ENCODE peak calls at places on chromosomes 11 and 22, in four cellular contexts. M is EH, L is GOT3, R is fibroblast of villous mesenchyme. S is an unnamed sample.

GRCh38 chr22:39433476-39434242 is 23.2 kb upstream of the MGAT3 start:
- DNase-seq in R (no peak), M (no peak), L (no peak), S (no peak)

GRCh38 chr11:17286332-17286731 is 9.8 kb downstream of the NUCB2 start:
- DNase-seq in L (no peak), M (no peak), R (no peak), S (no peak)

GRCh38 chr11:128610765-128611617 is 23.6 kb upstream of the ETS1 start:
- DNase-seq in L (no peak), M (no peak), R (no peak), S (peak; percentile 79)

GRCh38 chr11:83011333-83012167 is 60.1 kb downstream of the RAB30 start:
- DNase-seq in L (no peak), R (no peak), M (no peak), S (peak; percentile 71)

GRCh38 chr11:79461144-79461543 is 20.3 kb upstream of the TENM4 start:
- DNase-seq in R (peak; percentile 41), M (peak; percentile 56), L (no peak), S (no peak)

GRCh38 chr11:104432526-104432925 is 268.6 kb upstream of the PDGFD start:
- DNase-seq in L (no peak), M (no peak), R (no peak), S (no peak)

GRCh38 chr22:20117656-20118571 is 888 bp upstream of the TRMT2A start:
- DNase-seq in R (peak; percentile 31), L (no peak), M (peak; percentile 32), S (peak; percentile 25)

GRCh38 chr11:105092255-105093239 is 47.0 kb downstream of the CARD18 start:
- DNase-seq in L (no peak), M (peak; percentile 64), R (peak; percentile 59), S (peak; percentile 21)

GRCh38 chr22:24186892-24187670 is 5.8 kb downstream of the SUSD2 start:
- DNase-seq in M (no peak), L (no peak), R (no peak), S (no peak)

GRCh38 chr11:68311155-68312116 is 955 bp upstream of the LRP5 start:
- DNase-seq in L (no peak), R (no peak), M (no peak), S (no peak)

GRCh38 chr11:10379022-10379421 is 74.1 kb downstream of the ADM start:
- DNase-seq in R (peak; percentile 52), L (no peak), M (no peak), S (peak; percentile 21)

GRCh38 chr11:34855021-34855753 is 61.0 kb downstream of the APIP start:
- DNase-seq in L (no peak), R (no peak), M (no peak), S (no peak)

GRCh38 chr11:83033972-83034672 is 37.6 kb downstream of the RAB30 start:
- DNase-seq in M (peak; percentile 92), R (peak; percentile 85), L (no peak), S (peak; percentile 47)

GRCh38 chr22:18056161-18056666 is 21.6 kb upstream of the PEX26 start:
- DNase-seq in L (no peak), R (peak; percentile 70), M (peak; percentile 93), S (peak; percentile 41)

GRCh38 chr11:102666331-102666957 is 39.1 kb downstream of the MMP27 start:
- DNase-seq in L (no peak), M (peak; percentile 63), R (peak; percentile 65), S (peak; percentile 50)

GRCh38 chr11:134471341-134472187 is 59.5 kb upstream of the B3GAT1 start:
- DNase-seq in R (no peak), L (no peak), M (no peak), S (no peak)

GRCh38 chr11:27656320-27656719 is 43.9 kb downstream of the BDNF start:
- DNase-seq in L (no peak), M (no peak), R (no peak), S (no peak)

GRCh38 chr11:8603696-8604077 is 9.7 kb upstream of the STK33 start:
- DNase-seq in L (no peak), R (no peak), M (no peak), S (no peak)

GRCh38 chr22:50531546-50532352 is 1.9 kb upstream of the TYMP start:
- DNase-seq in R (peak; percentile 82), M (peak; percentile 75), L (peak; percentile 17), S (peak; percentile 42)

GRCh38 chr22:24156915-24157782 is 24.1 kb upstream of the SUSD2 start:
- DNase-seq in M (peak; percentile 85), R (peak; percentile 81), L (peak; percentile 51), S (peak; percentile 75)

GRCh38 chr22:25823276-25823675 is 81.3 kb downstream of the MYO18B start:
- DNase-seq in L (no peak), M (no peak), R (no peak), S (no peak)

GRCh38 chr11:43270468-43270867 is 41.3 kb upstream of the API5 start:
- DNase-seq in L (no peak), M (no peak), R (no peak), S (no peak)

GRCh38 chr11:66743271-66743968 is 14.4 kb upstream of the SPTBN2 start:
- DNase-seq in R (no peak), L (no peak), M (no peak), S (no peak)

GRCh38 chr11:79902493-79902892 is 461.7 kb upstream of the TENM4 start:
- DNase-seq in M (peak; percentile 0), L (no peak), R (no peak), S (no peak)

GRCh38 chr22:17283423-17283822 is 64.2 kb upstream of the ADA2 start:
- DNase-seq in R (no peak), M (no peak), L (no peak), S (no peak)

GRCh38 chr11:95138448-95138847 is 48.8 kb downstream of the ENDOD1 start:
- DNase-seq in R (peak; percentile 63), L (no peak), M (peak; percentile 41), S (peak; percentile 42)

GRCh38 chr11:2554338-2555240 is 109.8 kb downstream of the KCNQ1 start:
- DNase-seq in L (no peak), R (peak; percentile 5), M (no peak), S (no peak)

GRCh38 chr11:95339554-95339953 is 108.6 kb upstream of the SESN3 start:
- DNase-seq in M (no peak), R (peak; percentile 11), L (no peak), S (no peak)

GRCh38 chr11:86625544-86625943 is 46.9 kb downstream of the ME3 start:
- DNase-seq in R (no peak), M (no peak), L (no peak), S (no peak)

GRCh38 chr11:12876988-12877387 is 132.1 kb upstream of the RASSF10 start:
- DNase-seq in R (no peak), L (no peak), M (no peak), S (no peak)

GRCh38 chr11:117019871-117020270 is 78.4 kb downstream of the SIK3 start:
- DNase-seq in L (no peak), M (no peak), R (no peak), S (no peak)

GRCh38 chr11:9146477-9146876 is 55.1 kb upstream of the SCUBE2 start:
- DNase-seq in R (no peak), M (no peak), L (no peak), S (no peak)